ENCODE peak calls at places on chromosomes 12 and 14, in nine cellular contexts. One of them, this sample, is unnamed.

GRCh38 chr12:52537101-52537500 is 15.8 kb downstream of the KRT71 start:
- DNase-seq in NCI-H446 treated with DMSO at 0.1 percent for 48 hours: no peak
- DNase-seq in A549: no peak
- DNase-seq in AG04450: no peak
- DNase-seq in activated T-helper 1 cell treated with anti-CD3 and anti-CD28 coated beads, Interleukin-12 subunit alpha, Interleukin-12 subunit beta, Interleukin-2, Interleukin-4 antibody, amounts not matched to agents 30 ng/mL and 10 ng/mL and 1 ng/mL, durations not matched to agents 14 hours and 24 hours and 36 hours: no peak
- DNase-seq in activated CD8-positive, alpha-beta memory T cell treated with anti-CD3 and anti-CD28 coated beads for 1 hour: no peak
- DNase-seq in lung: no peak
- DNase-seq in activated naive CD8-positive, alpha-beta T cell treated with anti-CD3 and anti-CD28 coated beads, Interleukin-2, amount 50 U/mL, for 24 hours: no peak
- DNase-seq in activated CD4-positive, alpha-beta T cell treated with anti-CD3 and anti-CD28 coated beads, Interleukin-2, amount 50 U/mL, for 4 hours: no peak
- DNase-seq in this sample: no peak

GRCh38 chr12:575948-576612 is 87.2 kb downstream of the NINJ2 start:
- DNase-seq in activated CD4-positive, alpha-beta T cell treated with anti-CD3 and anti-CD28 coated beads, Interleukin-2, amount 50 U/mL, for 4 hours: peak
- DNase-seq in AG04450: no peak
- DNase-seq in lung: peak
- DNase-seq in NCI-H446 treated with DMSO at 0.1 percent for 48 hours: peak
- DNase-seq in activated T-helper 1 cell treated with anti-CD3 and anti-CD28 coated beads, Interleukin-12 subunit alpha, Interleukin-12 subunit beta, Interleukin-2, Interleukin-4 antibody, amounts not matched to agents 30 ng/mL and 10 ng/mL and 1 ng/mL, durations not matched to agents 14 hours and 24 hours and 36 hours: peak
- DNase-seq in A549: peak
- DNase-seq in activated CD8-positive, alpha-beta memory T cell treated with anti-CD3 and anti-CD28 coated beads for 1 hour: peak
- DNase-seq in activated naive CD8-positive, alpha-beta T cell treated with anti-CD3 and anti-CD28 coated beads, Interleukin-2, amount 50 U/mL, for 24 hours: peak
- DNase-seq in this sample: peak

GRCh38 chr14:103442288-103442687 is 57.1 kb downstream of the MARK3 start:
- DNase-seq in lung: no peak
- DNase-seq in NCI-H446 treated with DMSO at 0.1 percent for 48 hours: no peak
- DNase-seq in activated naive CD8-positive, alpha-beta T cell treated with anti-CD3 and anti-CD28 coated beads, Interleukin-2, amount 50 U/mL, for 24 hours: no peak
- DNase-seq in activated CD8-positive, alpha-beta memory T cell treated with anti-CD3 and anti-CD28 coated beads for 1 hour: no peak
- DNase-seq in activated T-helper 1 cell treated with anti-CD3 and anti-CD28 coated beads, Interleukin-12 subunit alpha, Interleukin-12 subunit beta, Interleukin-2, Interleukin-4 antibody, amounts not matched to agents 30 ng/mL and 10 ng/mL and 1 ng/mL, durations not matched to agents 14 hours and 24 hours and 36 hours: no peak
- DNase-seq in A549: no peak
- DNase-seq in activated CD4-positive, alpha-beta T cell treated with anti-CD3 and anti-CD28 coated beads, Interleukin-2, amount 50 U/mL, for 4 hours: no peak
- DNase-seq in AG04450: no peak
- DNase-seq in this sample: no peak

GRCh38 chr14:74816124-74816523 is 53.0 kb downstream of the YLPM1 start:
- DNase-seq in activated naive CD8-positive, alpha-beta T cell treated with anti-CD3 and anti-CD28 coated beads, Interleukin-2, amount 50 U/mL, for 24 hours: no peak
- DNase-seq in AG04450: no peak
- DNase-seq in A549: no peak
- DNase-seq in activated CD4-positive, alpha-beta T cell treated with anti-CD3 and anti-CD28 coated beads, Interleukin-2, amount 50 U/mL, for 4 hours: no peak
- DNase-seq in lung: no peak
- DNase-seq in activated T-helper 1 cell treated with anti-CD3 and anti-CD28 coated beads, Interleukin-12 subunit alpha, Interleukin-12 subunit beta, Interleukin-2, Interleukin-4 antibody, amounts not matched to agents 30 ng/mL and 10 ng/mL and 1 ng/mL, durations not matched to agents 14 hours and 24 hours and 36 hours: no peak
- DNase-seq in NCI-H446 treated with DMSO at 0.1 percent for 48 hours: no peak
- DNase-seq in activated CD8-positive, alpha-beta memory T cell treated with anti-CD3 and anti-CD28 coated beads for 1 hour: no peak
- DNase-seq in this sample: no peak

GRCh38 chr12:77343291-77343690 is 277.9 kb upstream of the E2F7 start:
- DNase-seq in activated T-helper 1 cell treated with anti-CD3 and anti-CD28 coated beads, Interleukin-12 subunit alpha, Interleukin-12 subunit beta, Interleukin-2, Interleukin-4 antibody, amounts not matched to agents 30 ng/mL and 10 ng/mL and 1 ng/mL, durations not matched to agents 14 hours and 24 hours and 36 hours: no peak
- DNase-seq in activated CD8-positive, alpha-beta memory T cell treated with anti-CD3 and anti-CD28 coated beads for 1 hour: no peak
- DNase-seq in AG04450: no peak
- DNase-seq in activated naive CD8-positive, alpha-beta T cell treated with anti-CD3 and anti-CD28 coated beads, Interleukin-2, amount 50 U/mL, for 24 hours: no peak
- DNase-seq in activated CD4-positive, alpha-beta T cell treated with anti-CD3 and anti-CD28 coated beads, Interleukin-2, amount 50 U/mL, for 4 hours: no peak
- DNase-seq in NCI-H446 treated with DMSO at 0.1 percent for 48 hours: no peak
- DNase-seq in lung: no peak
- DNase-seq in A549: no peak
- DNase-seq in this sample: no peak

GRCh38 chr14:89012272-89013097 is 188.0 kb downstream of the TTC8 start:
- DNase-seq in activated T-helper 1 cell treated with anti-CD3 and anti-CD28 coated beads, Interleukin-12 subunit alpha, Interleukin-12 subunit beta, Interleukin-2, Interleukin-4 antibody, amounts not matched to agents 30 ng/mL and 10 ng/mL and 1 ng/mL, durations not matched to agents 14 hours and 24 hours and 36 hours: no peak
- DNase-seq in NCI-H446 treated with DMSO at 0.1 percent for 48 hours: no peak
- DNase-seq in activated CD4-positive, alpha-beta T cell treated with anti-CD3 and anti-CD28 coated beads, Interleukin-2, amount 50 U/mL, for 4 hours: no peak
- DNase-seq in AG04450: no peak
- DNase-seq in lung: no peak
- DNase-seq in activated naive CD8-positive, alpha-beta T cell treated with anti-CD3 and anti-CD28 coated beads, Interleukin-2, amount 50 U/mL, for 24 hours: no peak
- DNase-seq in A549: no peak
- DNase-seq in activated CD8-positive, alpha-beta memory T cell treated with anti-CD3 and anti-CD28 coated beads for 1 hour: no peak
- DNase-seq in this sample: no peak

GRCh38 chr12:107760207-107760816 is 625 bp downstream of the PRDM4 start:
- DNase-seq in activated T-helper 1 cell treated with anti-CD3 and anti-CD28 coated beads, Interleukin-12 subunit alpha, Interleukin-12 subunit beta, Interleukin-2, Interleukin-4 antibody, amounts not matched to agents 30 ng/mL and 10 ng/mL and 1 ng/mL, durations not matched to agents 14 hours and 24 hours and 36 hours: peak
- DNase-seq in A549: peak
- DNase-seq in activated CD8-positive, alpha-beta memory T cell treated with anti-CD3 and anti-CD28 coated beads for 1 hour: no peak
- DNase-seq in AG04450: no peak
- DNase-seq in NCI-H446 treated with DMSO at 0.1 percent for 48 hours: no peak
- DNase-seq in lung: peak
- DNase-seq in activated CD4-positive, alpha-beta T cell treated with anti-CD3 and anti-CD28 coated beads, Interleukin-2, amount 50 U/mL, for 4 hours: peak
- DNase-seq in activated naive CD8-positive, alpha-beta T cell treated with anti-CD3 and anti-CD28 coated beads, Interleukin-2, amount 50 U/mL, for 24 hours: peak
- DNase-seq in this sample: no peak

GRCh38 chr12:44127966-44128365 is 292.1 kb downstream of the TMEM117 start:
- DNase-seq in A549: no peak
- DNase-seq in activated naive CD8-positive, alpha-beta T cell treated with anti-CD3 and anti-CD28 coated beads, Interleukin-2, amount 50 U/mL, for 24 hours: no peak
- DNase-seq in lung: no peak
- DNase-seq in activated T-helper 1 cell treated with anti-CD3 and anti-CD28 coated beads, Interleukin-12 subunit alpha, Interleukin-12 subunit beta, Interleukin-2, Interleukin-4 antibody, amounts not matched to agents 30 ng/mL and 10 ng/mL and 1 ng/mL, durations not matched to agents 14 hours and 24 hours and 36 hours: no peak
- DNase-seq in activated CD8-positive, alpha-beta memory T cell treated with anti-CD3 and anti-CD28 coated beads for 1 hour: no peak
- DNase-seq in activated CD4-positive, alpha-beta T cell treated with anti-CD3 and anti-CD28 coated beads, Interleukin-2, amount 50 U/mL, for 4 hours: no peak
- DNase-seq in NCI-H446 treated with DMSO at 0.1 percent for 48 hours: no peak
- DNase-seq in AG04450: no peak
- DNase-seq in this sample: no peak

GRCh38 chr14:81519200-81519998 is 14.3 kb downstream of the SEL1L start:
- DNase-seq in NCI-H446 treated with DMSO at 0.1 percent for 48 hours: no peak
- DNase-seq in lung: no peak
- DNase-seq in activated CD4-positive, alpha-beta T cell treated with anti-CD3 and anti-CD28 coated beads, Interleukin-2, amount 50 U/mL, for 4 hours: no peak
- DNase-seq in activated naive CD8-positive, alpha-beta T cell treated with anti-CD3 and anti-CD28 coated beads, Interleukin-2, amount 50 U/mL, for 24 hours: no peak
- DNase-seq in A549: no peak
- DNase-seq in AG04450: no peak
- DNase-seq in activated T-helper 1 cell treated with anti-CD3 and anti-CD28 coated beads, Interleukin-12 subunit alpha, Interleukin-12 subunit beta, Interleukin-2, Interleukin-4 antibody, amounts not matched to agents 30 ng/mL and 10 ng/mL and 1 ng/mL, durations not matched to agents 14 hours and 24 hours and 36 hours: no peak
- DNase-seq in activated CD8-positive, alpha-beta memory T cell treated with anti-CD3 and anti-CD28 coated beads for 1 hour: no peak
- DNase-seq in this sample: peak

GRCh38 chr12:52147367-52147972 is 44.3 kb downstream of the KRT80 start:
- DNase-seq in activated naive CD8-positive, alpha-beta T cell treated with anti-CD3 and anti-CD28 coated beads, Interleukin-2, amount 50 U/mL, for 24 hours: no peak
- DNase-seq in NCI-H446 treated with DMSO at 0.1 percent for 48 hours: no peak
- DNase-seq in lung: peak
- DNase-seq in AG04450: peak
- DNase-seq in activated CD4-positive, alpha-beta T cell treated with anti-CD3 and anti-CD28 coated beads, Interleukin-2, amount 50 U/mL, for 4 hours: no peak
- DNase-seq in activated T-helper 1 cell treated with anti-CD3 and anti-CD28 coated beads, Interleukin-12 subunit alpha, Interleukin-12 subunit beta, Interleukin-2, Interleukin-4 antibody, amounts not matched to agents 30 ng/mL and 10 ng/mL and 1 ng/mL, durations not matched to agents 14 hours and 24 hours and 36 hours: no peak
- DNase-seq in A549: peak
- DNase-seq in activated CD8-positive, alpha-beta memory T cell treated with anti-CD3 and anti-CD28 coated beads for 1 hour: no peak
- DNase-seq in this sample: peak

GRCh38 chr12:94553130-94553519 is 93.5 kb upstream of the CEP83 start:
- DNase-seq in AG04450: no peak
- DNase-seq in A549: no peak
- DNase-seq in activated CD8-positive, alpha-beta memory T cell treated with anti-CD3 and anti-CD28 coated beads for 1 hour: no peak
- DNase-seq in activated CD4-positive, alpha-beta T cell treated with anti-CD3 and anti-CD28 coated beads, Interleukin-2, amount 50 U/mL, for 4 hours: no peak
- DNase-seq in NCI-H446 treated with DMSO at 0.1 percent for 48 hours: no peak
- DNase-seq in activated naive CD8-positive, alpha-beta T cell treated with anti-CD3 and anti-CD28 coated beads, Interleukin-2, amount 50 U/mL, for 24 hours: no peak
- DNase-seq in activated T-helper 1 cell treated with anti-CD3 and anti-CD28 coated beads, Interleukin-12 subunit alpha, Interleukin-12 subunit beta, Interleukin-2, Interleukin-4 antibody, amounts not matched to agents 30 ng/mL and 10 ng/mL and 1 ng/mL, durations not matched to agents 14 hours and 24 hours and 36 hours: no peak
- DNase-seq in lung: no peak
- DNase-seq in this sample: peak

GRCh38 chr14:67514203-67514607 is 18.9 kb upstream of the PLEKHH1 start:
- DNase-seq in activated CD8-positive, alpha-beta memory T cell treated with anti-CD3 and anti-CD28 coated beads for 1 hour: no peak
- DNase-seq in AG04450: no peak
- DNase-seq in lung: no peak
- DNase-seq in activated CD4-positive, alpha-beta T cell treated with anti-CD3 and anti-CD28 coated beads, Interleukin-2, amount 50 U/mL, for 4 hours: no peak
- DNase-seq in NCI-H446 treated with DMSO at 0.1 percent for 48 hours: no peak
- DNase-seq in activated T-helper 1 cell treated with anti-CD3 and anti-CD28 coated beads, Interleukin-12 subunit alpha, Interleukin-12 subunit beta, Interleukin-2, Interleukin-4 antibody, amounts not matched to agents 30 ng/mL and 10 ng/mL and 1 ng/mL, durations not matched to agents 14 hours and 24 hours and 36 hours: no peak
- DNase-seq in activated naive CD8-positive, alpha-beta T cell treated with anti-CD3 and anti-CD28 coated beads, Interleukin-2, amount 50 U/mL, for 24 hours: no peak
- DNase-seq in A549: no peak
- DNase-seq in this sample: no peak

GRCh38 chr14:50999726-51000125 is 55.4 kb upstream of the PYGL start:
- DNase-seq in activated CD8-positive, alpha-beta memory T cell treated with anti-CD3 and anti-CD28 coated beads for 1 hour: no peak
- DNase-seq in AG04450: no peak
- DNase-seq in NCI-H446 treated with DMSO at 0.1 percent for 48 hours: no peak
- DNase-seq in activated CD4-positive, alpha-beta T cell treated with anti-CD3 and anti-CD28 coated beads, Interleukin-2, amount 50 U/mL, for 4 hours: no peak
- DNase-seq in activated naive CD8-positive, alpha-beta T cell treated with anti-CD3 and anti-CD28 coated beads, Interleukin-2, amount 50 U/mL, for 24 hours: no peak
- DNase-seq in activated T-helper 1 cell treated with anti-CD3 and anti-CD28 coated beads, Interleukin-12 subunit alpha, Interleukin-12 subunit beta, Interleukin-2, Interleukin-4 antibody, amounts not matched to agents 30 ng/mL and 10 ng/mL and 1 ng/mL, durations not matched to agents 14 hours and 24 hours and 36 hours: no peak
- DNase-seq in A549: no peak
- DNase-seq in lung: no peak
- DNase-seq in this sample: peak

GRCh38 chr12:30395190-30395589 is 300.5 kb downstream of the IPO8 start:
- DNase-seq in lung: no peak
- DNase-seq in activated naive CD8-positive, alpha-beta T cell treated with anti-CD3 and anti-CD28 coated beads, Interleukin-2, amount 50 U/mL, for 24 hours: no peak
- DNase-seq in A549: no peak
- DNase-seq in activated CD4-positive, alpha-beta T cell treated with anti-CD3 and anti-CD28 coated beads, Interleukin-2, amount 50 U/mL, for 4 hours: no peak
- DNase-seq in activated CD8-positive, alpha-beta memory T cell treated with anti-CD3 and anti-CD28 coated beads for 1 hour: no peak
- DNase-seq in activated T-helper 1 cell treated with anti-CD3 and anti-CD28 coated beads, Interleukin-12 subunit alpha, Interleukin-12 subunit beta, Interleukin-2, Interleukin-4 antibody, amounts not matched to agents 30 ng/mL and 10 ng/mL and 1 ng/mL, durations not matched to agents 14 hours and 24 hours and 36 hours: no peak
- DNase-seq in AG04450: no peak
- DNase-seq in NCI-H446 treated with DMSO at 0.1 percent for 48 hours: no peak
- DNase-seq in this sample: no peak

GRCh38 chr14:73718742-73719251 is 4.6 kb upstream of the PNMA1 start:
- DNase-seq in A549: no peak
- DNase-seq in lung: no peak
- DNase-seq in NCI-H446 treated with DMSO at 0.1 percent for 48 hours: no peak
- DNase-seq in activated CD8-positive, alpha-beta memory T cell treated with anti-CD3 and anti-CD28 coated beads for 1 hour: no peak
- DNase-seq in AG04450: no peak
- DNase-seq in activated CD4-positive, alpha-beta T cell treated with anti-CD3 and anti-CD28 coated beads, Interleukin-2, amount 50 U/mL, for 4 hours: no peak
- DNase-seq in activated T-helper 1 cell treated with anti-CD3 and anti-CD28 coated beads, Interleukin-12 subunit alpha, Interleukin-12 subunit beta, Interleukin-2, Interleukin-4 antibody, amounts not matched to agents 30 ng/mL and 10 ng/mL and 1 ng/mL, durations not matched to agents 14 hours and 24 hours and 36 hours: no peak
- DNase-seq in activated naive CD8-positive, alpha-beta T cell treated with anti-CD3 and anti-CD28 coated beads, Interleukin-2, amount 50 U/mL, for 24 hours: no peak
- DNase-seq in this sample: no peak

GRCh38 chr12:95736631-95737030 is 53.9 kb downstream of the NTN4 start:
- DNase-seq in activated T-helper 1 cell treated with anti-CD3 and anti-CD28 coated beads, Interleukin-12 subunit alpha, Interleukin-12 subunit beta, Interleukin-2, Interleukin-4 antibody, amounts not matched to agents 30 ng/mL and 10 ng/mL and 1 ng/mL, durations not matched to agents 14 hours and 24 hours and 36 hours: no peak
- DNase-seq in AG04450: no peak
- DNase-seq in activated CD8-positive, alpha-beta memory T cell treated with anti-CD3 and anti-CD28 coated beads for 1 hour: no peak
- DNase-seq in activated CD4-positive, alpha-beta T cell treated with anti-CD3 and anti-CD28 coated beads, Interleukin-2, amount 50 U/mL, for 4 hours: no peak
- DNase-seq in A549: no peak
- DNase-seq in NCI-H446 treated with DMSO at 0.1 percent for 48 hours: peak
- DNase-seq in lung: no peak
- DNase-seq in activated naive CD8-positive, alpha-beta T cell treated with anti-CD3 and anti-CD28 coated beads, Interleukin-2, amount 50 U/mL, for 24 hours: no peak
- DNase-seq in this sample: no peak

GRCh38 chr12:97951239-97951638 is 488.6 kb downstream of the RMST start:
- DNase-seq in activated T-helper 1 cell treated with anti-CD3 and anti-CD28 coated beads, Interleukin-12 subunit alpha, Interleukin-12 subunit beta, Interleukin-2, Interleukin-4 antibody, amounts not matched to agents 30 ng/mL and 10 ng/mL and 1 ng/mL, durations not matched to agents 14 hours and 24 hours and 36 hours: no peak
- DNase-seq in NCI-H446 treated with DMSO at 0.1 percent for 48 hours: no peak
- DNase-seq in activated naive CD8-positive, alpha-beta T cell treated with anti-CD3 and anti-CD28 coated beads, Interleukin-2, amount 50 U/mL, for 24 hours: no peak
- DNase-seq in AG04450: no peak
- DNase-seq in activated CD4-positive, alpha-beta T cell treated with anti-CD3 and anti-CD28 coated beads, Interleukin-2, amount 50 U/mL, for 4 hours: no peak
- DNase-seq in A549: no peak
- DNase-seq in activated CD8-positive, alpha-beta memory T cell treated with anti-CD3 and anti-CD28 coated beads for 1 hour: no peak
- DNase-seq in lung: no peak
- DNase-seq in this sample: no peak

GRCh38 chr14:90362558-90362896 is 30.8 kb upstream of the NRDE2 start:
- DNase-seq in NCI-H446 treated with DMSO at 0.1 percent for 48 hours: no peak
- DNase-seq in AG04450: no peak
- DNase-seq in activated naive CD8-positive, alpha-beta T cell treated with anti-CD3 and anti-CD28 coated beads, Interleukin-2, amount 50 U/mL, for 24 hours: no peak
- DNase-seq in A549: no peak
- DNase-seq in lung: no peak
- DNase-seq in activated CD8-positive, alpha-beta memory T cell treated with anti-CD3 and anti-CD28 coated beads for 1 hour: no peak
- DNase-seq in activated CD4-positive, alpha-beta T cell treated with anti-CD3 and anti-CD28 coated beads, Interleukin-2, amount 50 U/mL, for 4 hours: no peak
- DNase-seq in activated T-helper 1 cell treated with anti-CD3 and anti-CD28 coated beads, Interleukin-12 subunit alpha, Interleukin-12 subunit beta, Interleukin-2, Interleukin-4 antibody, amounts not matched to agents 30 ng/mL and 10 ng/mL and 1 ng/mL, durations not matched to agents 14 hours and 24 hours and 36 hours: no peak
- DNase-seq in this sample: no peak

GRCh38 chr12:49706351-49707126 is 666 bp downstream of the FMNL3 start:
- DNase-seq in AG04450: no peak
- DNase-seq in lung: peak
- DNase-seq in activated CD4-positive, alpha-beta T cell treated with anti-CD3 and anti-CD28 coated beads, Interleukin-2, amount 50 U/mL, for 4 hours: peak
- DNase-seq in A549: no peak
- DNase-seq in activated naive CD8-positive, alpha-beta T cell treated with anti-CD3 and anti-CD28 coated beads, Interleukin-2, amount 50 U/mL, for 24 hours: peak
- DNase-seq in activated CD8-positive, alpha-beta memory T cell treated with anti-CD3 and anti-CD28 coated beads for 1 hour: peak
- DNase-seq in activated T-helper 1 cell treated with anti-CD3 and anti-CD28 coated beads, Interleukin-12 subunit alpha, Interleukin-12 subunit beta, Interleukin-2, Interleukin-4 antibody, amounts not matched to agents 30 ng/mL and 10 ng/mL and 1 ng/mL, durations not matched to agents 14 hours and 24 hours and 36 hours: peak
- DNase-seq in NCI-H446 treated with DMSO at 0.1 percent for 48 hours: no peak
- DNase-seq in this sample: peak